ENCODE peak calls at places on chromosomes 12 and 14, in six cellular contexts. E is CD8-positive, alpha-beta memory T cell; P is upper lobe of left lung; Y is astrocyte of the cerebellum; T is HFF-Myc; I is SK-N-MC. X is an unnamed sample.

GRCh38 chr14:54572316-54572715 is 5.4 kb downstream of the SAMD4A start:
- DNase-seq in Y (no peak), P (no peak), I (no peak), T (no peak), E (no peak), X (no peak)

GRCh38 chr12:80268924-80269749 is 169.8 kb downstream of the OTOGL start:
- DNase-seq in Y (peak), I (no peak), T (peak), E (no peak), P (no peak), X (peak)

GRCh38 chr14:63487724-63488123 is 55.5 kb downstream of the PPP2R5E start:
- DNase-seq in Y (no peak), E (no peak), T (no peak), I (no peak), P (no peak), X (no peak)

GRCh38 chr14:55328317-55328716 is 57.1 kb downstream of the FBXO34 start:
- DNase-seq in E (no peak), T (no peak), Y (no peak), P (no peak), I (no peak), X (no peak)

GRCh38 chr12:79725987-79726386 is 35.2 kb upstream of the PAWR start:
- DNase-seq in T (peak), P (no peak), I (peak), E (no peak), Y (peak), X (peak)

GRCh38 chr14:93042968-93043940 is 72.5 kb downstream of the ITPK1 start:
- DNase-seq in Y (peak), P (peak), E (no peak), I (no peak), T (peak), X (peak)

GRCh38 chr14:68427550-68427890 is 365.3 kb downstream of the ZFP36L1 start:
- DNase-seq in P (no peak), E (no peak), T (no peak), I (no peak), Y (no peak), X (no peak)

GRCh38 chr14:104110491-104111209 is 25.1 kb downstream of the ASPG start:
- DNase-seq in T (no peak), P (no peak), Y (no peak), I (no peak), E (no peak), X (no peak)

GRCh38 chr14:89592961-89593360 is 175.9 kb upstream of the FOXN3 start:
- DNase-seq in E (no peak), I (no peak), P (no peak), T (no peak), Y (no peak), X (no peak)

GRCh38 chr14:105980224-105980623 is 453.8 kb downstream of the TMEM121 start:
- DNase-seq in E (no peak), Y (no peak), P (no peak), I (no peak), T (no peak), X (no peak)

GRCh38 chr12:129195081-129195480 is 341.8 kb downstream of the GLT1D1 start:
- DNase-seq in I (no peak), P (no peak), T (no peak), Y (no peak), E (no peak), X (no peak)

GRCh38 chr12:108914031-108914630 is 34.2 kb downstream of the DAO start:
- DNase-seq in Y (no peak), P (no peak), E (no peak), I (no peak), T (no peak), X (peak)

GRCh38 chr14:102238131-102238530 is 66.8 kb downstream of the MOK start:
- DNase-seq in P (no peak), E (no peak), I (no peak), Y (no peak), T (no peak), X (no peak)

GRCh38 chr14:70622111-70622712 is 19.5 kb upstream of the TTC9 start:
- DNase-seq in T (no peak), I (no peak), P (peak), Y (no peak), E (peak), X (no peak)

GRCh38 chr12:103013741-103014140 is 56.3 kb downstream of the ASCL1 start:
- DNase-seq in I (no peak), E (no peak), P (no peak), Y (no peak), T (no peak), X (no peak)

GRCh38 chr12:11822071-11822818 is 172.8 kb downstream of the ETV6 start:
- DNase-seq in I (no peak), T (no peak), Y (peak), E (peak), P (no peak), X (no peak)

GRCh38 chr14:106442857-106443256 is 916.5 kb downstream of the TMEM121 start:
- DNase-seq in I (no peak), P (no peak), Y (no peak), E (peak), T (no peak), X (no peak)

GRCh38 chr12:2384533-2385328 is 331.9 kb downstream of the CACNA1C start:
- DNase-seq in Y (peak), I (no peak), T (peak), E (no peak), P (no peak), X (peak)

GRCh38 chr12:121573949-121574520 is 6.8 kb downstream of the KDM2B start:
- DNase-seq in Y (no peak), I (no peak), P (no peak), E (no peak), T (no peak), X (no peak)

GRCh38 chr14:54935958-54936357 is 33.3 kb upstream of the GCH1 start:
- DNase-seq in E (no peak), Y (no peak), I (no peak), P (no peak), T (no peak), X (peak)

GRCh38 chr12:51441583-51441982 is 17.0 kb downstream of the SLC4A8 start:
- DNase-seq in T (peak), Y (peak), E (no peak), I (no peak), P (no peak), X (peak)

GRCh38 chr14:49882826-49883694 is 9.8 kb upstream of the ARF6 start:
- DNase-seq in E (no peak), P (no peak), T (no peak), I (no peak), Y (no peak), X (no peak)

GRCh38 chr12:64522807-64523206 is 70.9 kb downstream of the TBK1 start:
- DNase-seq in E (no peak), Y (no peak), I (no peak), P (no peak), T (no peak), X (no peak)

GRCh38 chr12:64618953-64619590 is 8.8 kb downstream of the RASSF3 start:
- DNase-seq in Y (no peak), P (no peak), E (no peak), I (no peak), T (no peak), X (peak)

GRCh38 chr14:85688024-85688423 is 158.1 kb downstream of the FLRT2 start:
- DNase-seq in I (no peak), P (no peak), Y (no peak), E (no peak), T (no peak), X (no peak)

GRCh38 chr12:128259556-128260070 is 7.4 kb upstream of the TMEM132C start:
- DNase-seq in Y (no peak), T (no peak), I (no peak), E (no peak), P (no peak), X (no peak)

GRCh38 chr14:96368534-96368933 is 5.2 kb downstream of the GSKIP start:
- DNase-seq in Y (no peak), P (no peak), T (no peak), I (no peak), E (no peak), X (no peak)

GRCh38 chr14:54933006-54933405 is 30.4 kb upstream of the GCH1 start:
- DNase-seq in Y (no peak), I (no peak), E (no peak), T (no peak), P (no peak), X (no peak)

GRCh38 chr14:69715725-69716482 is 51.0 kb upstream of the SRSF5 start:
- DNase-seq in I (no peak), P (peak), Y (peak), E (no peak), T (no peak), X (peak)

GRCh38 chr14:68774771-68775613 is 17.9 kb downstream of the ZFP36L1 start:
- DNase-seq in I (no peak), E (no peak), P (peak), Y (no peak), T (no peak), X (peak)

DNA sequence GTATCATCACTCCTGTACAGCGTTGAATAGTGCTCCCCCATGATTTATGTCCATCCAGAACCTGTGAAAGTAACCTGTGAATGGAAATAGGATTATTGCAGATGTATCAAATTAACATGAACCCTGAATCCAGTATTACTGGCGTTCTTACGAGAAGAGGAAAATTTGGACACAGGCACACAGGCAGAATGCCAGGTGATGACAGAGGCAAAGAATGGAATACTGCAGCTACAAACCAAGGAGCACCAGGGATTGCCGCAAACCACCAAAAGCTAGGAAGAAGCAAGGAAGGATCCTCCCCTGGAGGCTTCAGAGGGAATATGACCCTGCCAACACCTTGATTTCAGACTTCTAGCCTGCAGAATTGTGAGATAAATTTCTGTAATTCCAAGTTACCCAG is 113.5 kb upstream of the EGLN3 start:
- DNase-seq in Y (peak), T (no peak), I (no peak), P (no peak), E (no peak), X (no peak)
- H3K4me3 ChIP-seq in Y (no peak), T (no peak), I (no peak), P (no peak), E (no peak), X (no peak)

GRCh38 chr12:32455607-32456063 is 56.3 kb downstream of the FGD4 start:
- DNase-seq in E (peak), Y (peak), I (peak), P (no peak), T (peak), X (peak)
- H3K4me3 ChIP-seq in E (no peak), Y (peak), I (peak), P (peak), T (no peak), X (no peak)

GRCh38 chr14:94142247-94142646 is 12.8 kb upstream of the IFI27L2 start:
- DNase-seq in P (no peak), E (no peak), I (no peak), Y (no peak), T (no peak), X (no peak)

GRCh38 chr14:94136575-94137331 is 7.3 kb upstream of the IFI27L2 start:
- DNase-seq in T (peak), E (peak), P (peak), I (peak), Y (peak), X (peak)

GRCh38 chr14:94139421-94139820 is 10.0 kb upstream of the IFI27L2 start:
- DNase-seq in Y (no peak), I (no peak), E (no peak), P (no peak), T (no peak), X (no peak)

GRCh38 chr14:94138256-94138655 is 8.9 kb upstream of the IFI27L2 start:
- DNase-seq in P (peak), Y (no peak), E (no peak), I (no peak), T (no peak), X (no peak)

GRCh38 chr14:94139006-94139405 is 9.6 kb upstream of the IFI27L2 start:
- DNase-seq in P (no peak), I (no peak), Y (no peak), T (no peak), E (no peak), X (no peak)
- H3K4me3 ChIP-seq in P (no peak), I (no peak), Y (no peak), T (no peak), E (no peak), X (no peak)

DNA sequence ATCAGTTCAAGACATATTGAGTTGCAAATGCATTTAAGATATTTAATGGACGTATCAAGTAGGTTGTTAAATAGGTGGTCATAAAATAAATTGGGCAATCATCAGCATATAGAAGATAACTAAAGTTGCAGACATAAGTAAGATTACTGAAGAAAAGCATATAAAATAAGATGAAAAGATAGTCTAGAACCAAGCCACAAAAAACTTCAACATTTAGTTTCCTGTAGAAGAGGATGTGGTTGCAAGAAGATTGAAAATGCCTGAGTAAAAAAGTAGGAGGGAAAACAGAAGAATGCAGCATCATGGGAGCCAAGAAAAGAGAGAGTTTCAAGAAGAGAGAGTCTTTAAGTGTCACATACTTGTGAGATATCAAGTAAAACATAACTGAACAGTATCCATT is 17.6 kb upstream of the SLC16A7 start:
- DNase-seq in I (peak), E (peak), Y (no peak), P (no peak), T (no peak), X (no peak)
- H3K4me3 ChIP-seq in I (no peak), E (peak), Y (no peak), P (no peak), T (no peak), X (no peak)

DNA sequence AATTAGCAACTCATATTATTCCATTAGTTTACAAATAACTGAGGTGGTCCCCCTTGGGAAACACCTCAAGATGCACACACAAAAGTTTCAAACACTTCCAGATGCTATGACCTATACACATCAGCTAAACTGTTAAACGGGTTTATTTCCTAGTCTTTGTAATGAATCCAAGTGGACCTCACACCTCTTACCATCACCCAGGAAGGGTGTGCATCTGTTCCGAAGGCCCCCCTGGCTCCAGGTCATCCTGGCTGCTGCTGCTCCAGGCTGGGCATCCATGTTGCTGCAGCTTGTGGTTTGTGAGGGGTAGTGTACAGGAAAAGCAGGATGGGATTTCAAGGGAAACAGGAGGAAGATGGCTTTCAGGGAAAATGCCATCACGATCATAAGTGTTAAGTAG is 6.8 kb downstream of the HNRNPC start:
- DNase-seq in Y (no peak), T (no peak), I (no peak), E (no peak), P (no peak), X (no peak)
- H3K4me3 ChIP-seq in Y (no peak), T (peak), I (peak), E (peak), P (no peak), X (no peak)

GRCh38 chr14:61525293-61526011 is 169.9 kb upstream of the HIF1A start:
- DNase-seq in Y (no peak), I (no peak), T (no peak), E (no peak), P (peak), X (peak)

GRCh38 chr14:61528591-61529021 is 166.7 kb upstream of the HIF1A start:
- DNase-seq in I (no peak), P (no peak), T (no peak), Y (no peak), E (no peak), X (peak)

GRCh38 chr14:61526405-61527312 is 168.7 kb upstream of the HIF1A start:
- DNase-seq in P (peak), T (no peak), Y (no peak), I (no peak), E (no peak), X (no peak)

GRCh38 chr14:61524936-61525292 is 170.4 kb upstream of the HIF1A start:
- DNase-seq in I (no peak), Y (no peak), E (no peak), T (no peak), P (no peak), X (no peak)

DNA sequence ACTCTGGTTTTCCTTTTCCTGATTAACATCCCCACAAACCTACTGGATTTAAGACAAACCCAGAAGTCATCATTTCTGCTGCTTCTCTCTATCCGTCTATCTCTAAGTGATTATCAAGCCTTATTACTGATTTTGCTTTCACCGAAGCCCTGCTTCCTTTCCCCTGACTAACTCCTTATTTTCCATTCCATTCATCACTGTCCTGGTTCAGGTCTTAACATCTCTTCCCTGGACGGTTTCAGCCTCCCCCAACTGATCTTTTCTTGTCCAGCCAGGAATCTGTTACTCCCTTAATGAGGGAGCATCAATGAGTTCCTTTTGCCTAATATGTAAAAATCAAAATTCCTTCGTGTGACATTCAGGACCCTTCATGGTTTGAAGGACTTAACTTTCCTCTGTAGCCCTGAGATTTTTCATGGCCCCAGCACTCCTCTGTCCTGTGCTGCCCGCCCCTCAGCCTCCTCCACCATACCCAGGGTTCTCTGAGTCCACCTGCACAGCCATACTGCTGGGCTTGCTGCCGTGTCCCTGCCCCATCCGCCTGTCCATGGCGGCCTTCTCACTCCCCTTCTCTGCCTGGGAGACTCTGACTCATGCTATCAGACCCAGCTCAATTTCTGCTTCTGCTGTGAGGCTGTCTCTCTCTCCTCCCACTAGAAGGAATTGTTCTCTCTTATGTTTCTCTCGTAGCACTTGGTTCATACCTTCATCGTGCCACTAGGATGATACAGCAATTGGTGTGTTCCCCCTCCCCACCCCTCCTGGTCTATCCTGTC is 167.8 kb upstream of the HIF1A start:
- DNase-seq in E (no peak), P (peak), Y (no peak), T (no peak), I (no peak), X (peak)
- H3K4me3 ChIP-seq in E (no peak), P (no peak), Y (no peak), T (no peak), I (no peak), X (no peak)

GRCh38 chr14:37778135-37778943 is 182.9 kb downstream of the TTC6 start:
- DNase-seq in I (no peak), P (no peak), T (no peak), Y (no peak), E (no peak), X (no peak)
- H3K4me3 ChIP-seq in I (no peak), P (no peak), T (no peak), Y (no peak), E (no peak), X (no peak)

DNA sequence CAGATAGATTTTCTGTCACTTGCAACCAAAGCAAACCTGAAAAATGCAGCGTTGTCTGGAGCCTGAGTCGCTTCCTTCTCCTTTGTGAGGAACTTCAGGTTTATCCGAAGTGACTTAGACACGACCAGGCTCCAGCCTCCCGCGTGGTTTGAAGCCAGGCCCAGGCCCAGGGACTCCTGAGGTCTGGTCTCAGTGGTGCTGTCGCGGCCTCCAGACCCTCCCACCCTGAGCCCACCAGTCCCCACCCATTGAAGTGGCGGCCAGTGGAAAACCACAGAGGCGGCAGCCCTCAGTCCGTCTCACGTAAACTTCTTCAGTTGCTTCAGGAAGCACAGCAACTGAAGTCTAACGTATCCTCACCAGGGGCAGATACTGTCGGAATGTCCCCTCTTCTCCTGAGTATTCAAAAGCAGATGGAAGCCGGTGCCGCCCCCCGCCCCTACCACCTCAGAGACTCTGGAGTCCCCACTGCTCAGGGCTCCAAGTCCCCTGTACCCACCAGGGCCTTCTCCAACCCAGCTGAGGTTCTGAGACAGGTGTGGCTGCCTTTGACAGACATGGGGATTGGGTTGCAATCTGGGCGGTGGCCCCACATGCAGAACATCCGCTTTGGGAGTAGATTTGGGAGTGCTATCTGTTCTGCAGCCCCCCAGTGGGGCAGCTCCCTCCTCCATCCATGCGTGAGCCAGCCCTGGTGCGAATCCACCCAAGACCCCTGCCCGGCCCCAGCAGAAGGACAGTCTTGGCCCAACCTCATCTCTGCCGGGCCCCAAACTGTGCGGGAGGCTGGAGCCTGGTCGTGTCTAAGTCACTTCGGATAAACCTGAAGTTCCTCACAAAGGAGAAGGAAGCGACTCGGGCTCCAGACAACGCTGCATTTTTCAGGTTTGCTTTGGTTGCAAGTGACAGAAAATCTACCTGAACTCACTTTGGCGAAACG is 26.6 kb upstream of the GALNT9 start:
- DNase-seq in E (no peak), T (no peak), P (no peak), I (no peak), Y (no peak), X (no peak)
- H3K4me3 ChIP-seq in E (no peak), T (no peak), P (no peak), I (no peak), Y (no peak), X (no peak)

X was measured in AG09309.